ENCODE peak calls at places on chromosomes 2 and 18, in nine cellular contexts. L, Q, W, H, M, G, V, J and I are unnamed samples.

GRCh38 chr2:25567406-25567805 is 106.0 kb downstream of the DTNB start:
- DNase-seq in H (peak; percentile 48), M (no peak), V (peak; percentile 62), W (no peak), L (peak; percentile 71), G (peak; percentile 75), Q (peak; percentile 17), J (peak; percentile 73), I (peak; percentile 83)

GRCh38 chr18:65091737-65092329 is 659.0 kb upstream of the CDH7 start:
- DNase-seq in G (peak; percentile 28), H (peak; percentile 10), M (no peak), L (peak; percentile 3), W (no peak), Q (no peak), V (no peak), J (peak; percentile 1), I (no peak)

GRCh38 chr2:65300134-65300771 is 72.6 kb downstream of the ACTR2 start:
- DNase-seq in G (no peak), V (no peak), Q (no peak), J (peak; percentile 62), L (peak; percentile 51), W (peak; percentile 88), H (peak; percentile 60), M (peak; percentile 67), I (peak; percentile 88)

GRCh38 chr18:21141678-21142422 is 30.2 kb upstream of the ROCK1 start:
- DNase-seq in W (no peak), J (peak; percentile 33), M (no peak), V (peak; percentile 74), L (no peak), G (no peak), Q (no peak), H (no peak), I (peak; percentile 60)

GRCh38 chr2:150609831-150610582 is 122.5 kb upstream of the RND3 start:
- DNase-seq in J (peak; percentile 31), G (no peak), Q (no peak), V (peak; percentile 99), M (no peak), L (no peak), H (no peak), W (no peak), I (peak; percentile 91)

GRCh38 chr18:76721207-76721996 is 101.0 kb upstream of the ZNF236 start:
- DNase-seq in W (no peak), L (no peak), V (no peak), Q (no peak), G (no peak), J (no peak), M (no peak), H (no peak), I (no peak)

GRCh38 chr2:2507471-2507997 is 176.5 kb upstream of the MYT1L start:
- DNase-seq in W (no peak), H (no peak), Q (no peak), G (no peak), J (no peak), M (no peak), V (no peak), L (no peak), I (no peak)

GRCh38 chr2:166057363-166058169 is 70.3 kb downstream of the SCN1A start:
- DNase-seq in Q (no peak), M (no peak), H (no peak), W (no peak), G (peak; percentile 17), V (peak; percentile 33), J (peak; percentile 75), L (peak; percentile 78), I (peak; percentile 62)

GRCh38 chr2:2662037-2662846 is 331.2 kb upstream of the MYT1L start:
- DNase-seq in J (no peak), M (no peak), Q (no peak), V (no peak), L (no peak), W (no peak), H (no peak), G (no peak), I (no peak)

GRCh38 chr2:219116776-219117646 is 43.6 kb downstream of the NHEJ1 start:
- DNase-seq in L (no peak), W (no peak), H (no peak), M (no peak), V (no peak), J (no peak), Q (peak; percentile 27), G (no peak), I (no peak)

GRCh38 chr18:29147944-29148343 is 971.0 kb upstream of the CDH2 start:
- DNase-seq in M (no peak), W (no peak), V (peak; percentile 78), H (peak; percentile 57), L (peak; percentile 83), G (no peak), J (peak; percentile 76), Q (peak; percentile 34), I (peak; percentile 77)

GRCh38 chr2:20868377-20868776 is 45.5 kb upstream of the LDAH start:
- DNase-seq in J (no peak), L (no peak), G (peak; percentile 1), Q (peak; percentile 67), H (no peak), V (no peak), W (no peak), M (no peak), I (no peak)

GRCh38 chr2:215613265-215613664 is 177.4 kb upstream of the FN1 start:
- DNase-seq in J (no peak), M (no peak), W (no peak), L (no peak), Q (no peak), G (no peak), V (no peak), H (no peak), I (no peak)

GRCh38 chr2:233084488-233084887 is 24.3 kb downstream of the INPP5D start:
- DNase-seq in G (peak; percentile 93), M (peak; percentile 72), H (no peak), L (peak; percentile 44), Q (no peak), W (no peak), V (no peak), J (peak; percentile 35), I (no peak)

GRCh38 chr2:5444854-5445253 is 247.3 kb upstream of the SOX11 start:
- DNase-seq in W (no peak), H (no peak), V (no peak), J (no peak), L (no peak), G (no peak), Q (no peak), M (no peak), I (no peak)

GRCh38 chr18:72541871-72542690 is 2.1 kb downstream of the CBLN2 start:
- DNase-seq in H (no peak), V (no peak), L (no peak), G (no peak), W (no peak), J (no peak), Q (no peak), M (no peak), I (no peak)

GRCh38 chr18:72539861-72540260 is 4.3 kb downstream of the CBLN2 start:
- DNase-seq in H (no peak), Q (no peak), V (no peak), G (no peak), M (no peak), L (no peak), J (no peak), W (no peak), I (no peak)

GRCh38 chr18:72544092-72544886 is at the start of gene CBLN2:
- DNase-seq in G (no peak), H (peak; percentile 23), M (peak; percentile 45), J (peak; percentile 67), W (no peak), L (peak; percentile 74), Q (peak; percentile 46), V (peak; percentile 30), I (peak; percentile 56)

GRCh38 chr18:72542993-72543361 is 1.2 kb downstream of the CBLN2 start:
- DNase-seq in Q (peak; percentile 1), V (no peak), J (peak; percentile 0), W (no peak), M (no peak), L (no peak), G (no peak), H (no peak), I (no peak)

GRCh38 chr18:72543362-72544055 is 633 bp downstream of the CBLN2 start:
- DNase-seq in W (no peak), H (no peak), G (no peak), L (no peak), M (no peak), Q (no peak), V (no peak), J (no peak), I (no peak)
- H3K4me3 ChIP-seq in W (peak overlapping the region; percentile 41), H (peak overlapping the region; percentile 34), G (no peak overlapping the region), L (peak overlapping the region; percentile 37), M (peak overlapping the region; percentile 3), Q (no peak overlapping the region), V (no peak overlapping the region), J (no peak overlapping the region), I (peak overlapping the region; percentile 37)

GRCh38 chr18:74230922-74231714 is 60.6 kb downstream of the CYB5A start:
- DNase-seq in M (no peak), G (no peak), H (no peak), W (no peak), V (no peak), Q (peak; percentile 6), L (no peak), J (no peak), I (no peak)
- TF ChIP-seq CTCF in M (no peak), G (no peak), H (no peak), W (no peak), V (no peak), Q (no peak), L (no peak), J (no peak), I (no peak)

DNA sequence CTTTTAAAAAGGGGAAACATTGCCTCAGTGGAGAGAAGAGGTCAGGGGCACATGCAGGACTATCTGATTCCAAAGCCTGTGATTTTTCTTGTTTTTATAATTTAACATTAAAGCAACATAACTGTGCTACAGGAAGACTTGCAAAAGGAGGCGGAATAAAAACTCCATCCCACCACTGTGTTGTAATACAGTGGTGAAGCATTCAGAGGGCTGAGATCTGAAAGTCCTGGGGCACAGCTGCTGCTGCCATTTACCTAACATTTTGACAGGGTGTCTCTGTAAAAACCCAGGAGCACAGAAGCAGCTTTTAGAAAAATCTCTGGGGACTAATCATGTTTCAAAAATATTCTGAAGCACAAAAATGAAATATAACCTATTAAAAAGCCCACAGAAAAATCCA is 97.6 kb downstream of the GRB14 start:
- DNase-seq in W (no peak), L (no peak), H (no peak), Q (no peak), G (no peak), V (peak; percentile 22), M (no peak), J (no peak), I (no peak)
- H3K4me3 ChIP-seq in W (no peak overlapping the region), L (no peak overlapping the region), H (no peak overlapping the region), Q (no peak overlapping the region), G (no peak overlapping the region), V (no peak overlapping the region), M (no peak overlapping the region), J (no peak overlapping the region), I (no peak overlapping the region)

DNA sequence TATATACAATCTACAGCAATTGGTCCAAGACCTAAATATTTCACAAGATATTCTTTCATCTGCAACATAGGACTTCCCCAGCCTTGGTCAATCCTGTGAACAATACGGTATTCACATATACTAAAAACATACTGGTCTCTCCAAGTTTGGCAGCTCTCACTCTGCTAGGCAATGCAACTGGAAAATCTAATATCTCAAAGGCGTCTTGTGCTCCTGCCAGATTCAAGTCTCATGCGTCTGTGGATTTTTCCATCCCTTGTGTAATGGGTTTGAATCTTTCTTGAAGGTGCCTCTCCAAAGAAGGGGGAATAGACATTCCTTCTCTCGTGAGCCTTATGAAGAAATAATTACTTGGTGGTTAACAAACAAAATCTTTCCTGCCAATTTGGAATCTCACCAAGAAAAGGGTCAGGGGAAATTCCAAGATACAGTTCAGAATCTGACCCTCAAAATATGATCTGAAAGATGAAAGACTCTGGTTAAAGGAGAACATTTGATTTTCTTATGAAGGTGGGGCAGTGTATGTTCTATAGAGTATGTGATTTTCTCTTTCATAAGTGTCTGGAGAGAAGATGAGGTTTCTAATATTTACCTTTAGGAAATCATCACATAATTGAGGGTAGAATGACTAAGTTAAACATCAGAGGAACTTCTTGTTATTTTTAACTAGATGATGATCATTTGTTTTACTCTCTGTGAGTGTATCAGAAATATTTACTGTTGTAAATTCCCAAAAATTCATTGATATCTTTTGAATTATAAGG is 27.6 kb upstream of the MBOAT2 start:
- DNase-seq in L (peak; percentile 77), M (no peak), Q (peak; percentile 65), W (no peak), G (no peak), V (peak; percentile 40), J (peak; percentile 66), H (no peak), I (peak; percentile 71)
- TF ChIP-seq CTCF in L (no peak), M (no peak), Q (no peak), W (no peak), G (no peak), V (no peak), J (no peak), H (no peak), I (no peak)